ENCODE peak calls at places on chromosomes 12 and 14, in nine cellular contexts. One of them, this sample, is unnamed.

GRCh38 chr12:75457191-75457590 is 23.4 kb upstream of the GLIPR1 start:
- DNase-seq in stimulated activated CD8-positive, alpha-beta memory T cell treated with anti-CD3 and anti-CD28 coated beads, Interleukin-15, amount 100 ng/mL, for 24 hours: no peak
- DNase-seq in activated T-cell treated with anti-CD3 and anti-CD28 coated beads for 1 hour: no peak
- DNase-seq in ACHN: no peak
- DNase-seq in T-helper 17 cell: no peak
- DNase-seq in HL-60: no peak
- DNase-seq in left cardiac atrium: no peak
- DNase-seq in RWPE2: no peak
- DNase-seq in activated CD4-positive, alpha-beta T cell treated with anti-CD3 and anti-CD28 coated beads, Interleukin-2, amount 50 U/mL, for 24 hours: no peak
- DNase-seq in this sample: no peak

GRCh38 chr14:78767436-78767835 is 597.3 kb downstream of the NRXN3 start:
- DNase-seq in stimulated activated CD8-positive, alpha-beta memory T cell treated with anti-CD3 and anti-CD28 coated beads, Interleukin-15, amount 100 ng/mL, for 24 hours: no peak
- DNase-seq in left cardiac atrium: no peak
- DNase-seq in T-helper 17 cell: no peak
- DNase-seq in activated T-cell treated with anti-CD3 and anti-CD28 coated beads for 1 hour: no peak
- DNase-seq in ACHN: no peak
- DNase-seq in RWPE2: no peak
- DNase-seq in activated CD4-positive, alpha-beta T cell treated with anti-CD3 and anti-CD28 coated beads, Interleukin-2, amount 50 U/mL, for 24 hours: no peak
- DNase-seq in HL-60: no peak
- DNase-seq in this sample: no peak

GRCh38 chr12:33486058-33486457 is 46.4 kb upstream of the SYT10 start:
- DNase-seq in T-helper 17 cell: no peak
- DNase-seq in ACHN: no peak
- DNase-seq in HL-60: no peak
- DNase-seq in activated CD4-positive, alpha-beta T cell treated with anti-CD3 and anti-CD28 coated beads, Interleukin-2, amount 50 U/mL, for 24 hours: no peak
- DNase-seq in left cardiac atrium: no peak
- DNase-seq in activated T-cell treated with anti-CD3 and anti-CD28 coated beads for 1 hour: no peak
- DNase-seq in stimulated activated CD8-positive, alpha-beta memory T cell treated with anti-CD3 and anti-CD28 coated beads, Interleukin-15, amount 100 ng/mL, for 24 hours: no peak
- DNase-seq in RWPE2: no peak
- DNase-seq in this sample: no peak

GRCh38 chr14:97411938-97412612 is 614.9 kb downstream of the VRK1 start:
- DNase-seq in left cardiac atrium: no peak
- DNase-seq in activated CD4-positive, alpha-beta T cell treated with anti-CD3 and anti-CD28 coated beads, Interleukin-2, amount 50 U/mL, for 24 hours: no peak
- DNase-seq in activated T-cell treated with anti-CD3 and anti-CD28 coated beads for 1 hour: no peak
- DNase-seq in HL-60: no peak
- DNase-seq in ACHN: no peak
- DNase-seq in RWPE2: no peak
- DNase-seq in stimulated activated CD8-positive, alpha-beta memory T cell treated with anti-CD3 and anti-CD28 coated beads, Interleukin-15, amount 100 ng/mL, for 24 hours: no peak
- DNase-seq in T-helper 17 cell: no peak
- DNase-seq in this sample: no peak

GRCh38 chr14:72928872-72929271 is 2.6 kb downstream of the DCAF4 start:
- DNase-seq in T-helper 17 cell: no peak
- DNase-seq in RWPE2: no peak
- DNase-seq in activated T-cell treated with anti-CD3 and anti-CD28 coated beads for 1 hour: no peak
- DNase-seq in activated CD4-positive, alpha-beta T cell treated with anti-CD3 and anti-CD28 coated beads, Interleukin-2, amount 50 U/mL, for 24 hours: no peak
- DNase-seq in ACHN: no peak
- DNase-seq in stimulated activated CD8-positive, alpha-beta memory T cell treated with anti-CD3 and anti-CD28 coated beads, Interleukin-15, amount 100 ng/mL, for 24 hours: no peak
- DNase-seq in HL-60: no peak
- DNase-seq in left cardiac atrium: no peak
- DNase-seq in this sample: no peak

GRCh38 chr12:117874842-117875434 is 93.9 kb downstream of the KSR2 start:
- DNase-seq in T-helper 17 cell: peak
- DNase-seq in RWPE2: no peak
- DNase-seq in HL-60: peak
- DNase-seq in left cardiac atrium: peak
- DNase-seq in stimulated activated CD8-positive, alpha-beta memory T cell treated with anti-CD3 and anti-CD28 coated beads, Interleukin-15, amount 100 ng/mL, for 24 hours: peak
- DNase-seq in activated T-cell treated with anti-CD3 and anti-CD28 coated beads for 1 hour: peak
- DNase-seq in ACHN: peak
- DNase-seq in activated CD4-positive, alpha-beta T cell treated with anti-CD3 and anti-CD28 coated beads, Interleukin-2, amount 50 U/mL, for 24 hours: peak
- DNase-seq in this sample: peak

GRCh38 chr14:95980402-95980801 is 58.8 kb upstream of the C14orf132 start:
- DNase-seq in ACHN: no peak
- DNase-seq in activated T-cell treated with anti-CD3 and anti-CD28 coated beads for 1 hour: no peak
- DNase-seq in activated CD4-positive, alpha-beta T cell treated with anti-CD3 and anti-CD28 coated beads, Interleukin-2, amount 50 U/mL, for 24 hours: no peak
- DNase-seq in left cardiac atrium: no peak
- DNase-seq in HL-60: no peak
- DNase-seq in T-helper 17 cell: no peak
- DNase-seq in RWPE2: no peak
- DNase-seq in stimulated activated CD8-positive, alpha-beta memory T cell treated with anti-CD3 and anti-CD28 coated beads, Interleukin-15, amount 100 ng/mL, for 24 hours: no peak
- DNase-seq in this sample: no peak

GRCh38 chr12:130945793-130946492 is 7.8 kb upstream of the ADGRD1 start:
- DNase-seq in stimulated activated CD8-positive, alpha-beta memory T cell treated with anti-CD3 and anti-CD28 coated beads, Interleukin-15, amount 100 ng/mL, for 24 hours: no peak
- DNase-seq in activated CD4-positive, alpha-beta T cell treated with anti-CD3 and anti-CD28 coated beads, Interleukin-2, amount 50 U/mL, for 24 hours: no peak
- DNase-seq in activated T-cell treated with anti-CD3 and anti-CD28 coated beads for 1 hour: no peak
- DNase-seq in ACHN: no peak
- DNase-seq in T-helper 17 cell: no peak
- DNase-seq in left cardiac atrium: no peak
- DNase-seq in HL-60: no peak
- DNase-seq in RWPE2: no peak
- DNase-seq in this sample: no peak

GRCh38 chr14:21070083-21070609 is at the start of gene ARHGEF40:
- DNase-seq in HL-60: no peak
- DNase-seq in left cardiac atrium: peak
- DNase-seq in ACHN: peak
- DNase-seq in stimulated activated CD8-positive, alpha-beta memory T cell treated with anti-CD3 and anti-CD28 coated beads, Interleukin-15, amount 100 ng/mL, for 24 hours: no peak
- DNase-seq in RWPE2: no peak
- DNase-seq in T-helper 17 cell: no peak
- DNase-seq in activated CD4-positive, alpha-beta T cell treated with anti-CD3 and anti-CD28 coated beads, Interleukin-2, amount 50 U/mL, for 24 hours: no peak
- DNase-seq in activated T-cell treated with anti-CD3 and anti-CD28 coated beads for 1 hour: no peak
- DNase-seq in this sample: no peak

GRCh38 chr14:37088356-37088755 is 84.0 kb downstream of the SLC25A21 start:
- DNase-seq in RWPE2: no peak
- DNase-seq in left cardiac atrium: no peak
- DNase-seq in activated CD4-positive, alpha-beta T cell treated with anti-CD3 and anti-CD28 coated beads, Interleukin-2, amount 50 U/mL, for 24 hours: no peak
- DNase-seq in ACHN: no peak
- DNase-seq in activated T-cell treated with anti-CD3 and anti-CD28 coated beads for 1 hour: no peak
- DNase-seq in stimulated activated CD8-positive, alpha-beta memory T cell treated with anti-CD3 and anti-CD28 coated beads, Interleukin-15, amount 100 ng/mL, for 24 hours: no peak
- DNase-seq in T-helper 17 cell: no peak
- DNase-seq in HL-60: no peak
- DNase-seq in this sample: no peak

GRCh38 chr14:21104448-21105060 is 3.7 kb downstream of the TMEM253 start:
- DNase-seq in left cardiac atrium: peak
- DNase-seq in activated T-cell treated with anti-CD3 and anti-CD28 coated beads for 1 hour: peak
- DNase-seq in stimulated activated CD8-positive, alpha-beta memory T cell treated with anti-CD3 and anti-CD28 coated beads, Interleukin-15, amount 100 ng/mL, for 24 hours: no peak
- DNase-seq in HL-60: no peak
- DNase-seq in RWPE2: peak
- DNase-seq in T-helper 17 cell: peak
- DNase-seq in activated CD4-positive, alpha-beta T cell treated with anti-CD3 and anti-CD28 coated beads, Interleukin-2, amount 50 U/mL, for 24 hours: peak
- DNase-seq in ACHN: peak
- DNase-seq in this sample: no peak

GRCh38 chr14:54487771-54488170 is 1.0 kb downstream of the GMFB start:
- DNase-seq in T-helper 17 cell: no peak
- DNase-seq in stimulated activated CD8-positive, alpha-beta memory T cell treated with anti-CD3 and anti-CD28 coated beads, Interleukin-15, amount 100 ng/mL, for 24 hours: no peak
- DNase-seq in ACHN: peak
- DNase-seq in left cardiac atrium: no peak
- DNase-seq in activated CD4-positive, alpha-beta T cell treated with anti-CD3 and anti-CD28 coated beads, Interleukin-2, amount 50 U/mL, for 24 hours: no peak
- DNase-seq in HL-60: no peak
- DNase-seq in RWPE2: no peak
- DNase-seq in activated T-cell treated with anti-CD3 and anti-CD28 coated beads for 1 hour: no peak
- DNase-seq in this sample: no peak

GRCh38 chr12:106865685-106866084 is 90.0 kb upstream of the TMEM263 start:
- DNase-seq in activated CD4-positive, alpha-beta T cell treated with anti-CD3 and anti-CD28 coated beads, Interleukin-2, amount 50 U/mL, for 24 hours: no peak
- DNase-seq in RWPE2: no peak
- DNase-seq in HL-60: no peak
- DNase-seq in ACHN: no peak
- DNase-seq in T-helper 17 cell: no peak
- DNase-seq in left cardiac atrium: no peak
- DNase-seq in stimulated activated CD8-positive, alpha-beta memory T cell treated with anti-CD3 and anti-CD28 coated beads, Interleukin-15, amount 100 ng/mL, for 24 hours: no peak
- DNase-seq in activated T-cell treated with anti-CD3 and anti-CD28 coated beads for 1 hour: no peak
- DNase-seq in this sample: no peak

GRCh38 chr12:26701604-26702215 is 131.3 kb downstream of the ITPR2 start:
- DNase-seq in activated T-cell treated with anti-CD3 and anti-CD28 coated beads for 1 hour: no peak
- DNase-seq in stimulated activated CD8-positive, alpha-beta memory T cell treated with anti-CD3 and anti-CD28 coated beads, Interleukin-15, amount 100 ng/mL, for 24 hours: no peak
- DNase-seq in T-helper 17 cell: no peak
- DNase-seq in activated CD4-positive, alpha-beta T cell treated with anti-CD3 and anti-CD28 coated beads, Interleukin-2, amount 50 U/mL, for 24 hours: no peak
- DNase-seq in left cardiac atrium: no peak
- DNase-seq in RWPE2: no peak
- DNase-seq in ACHN: peak
- DNase-seq in HL-60: no peak
- DNase-seq in this sample: no peak

GRCh38 chr12:80200414-80200813 is 101.1 kb downstream of the OTOGL start:
- DNase-seq in stimulated activated CD8-positive, alpha-beta memory T cell treated with anti-CD3 and anti-CD28 coated beads, Interleukin-15, amount 100 ng/mL, for 24 hours: no peak
- DNase-seq in HL-60: no peak
- DNase-seq in T-helper 17 cell: no peak
- DNase-seq in left cardiac atrium: no peak
- DNase-seq in ACHN: no peak
- DNase-seq in activated T-cell treated with anti-CD3 and anti-CD28 coated beads for 1 hour: no peak
- DNase-seq in activated CD4-positive, alpha-beta T cell treated with anti-CD3 and anti-CD28 coated beads, Interleukin-2, amount 50 U/mL, for 24 hours: no peak
- DNase-seq in RWPE2: no peak
- DNase-seq in this sample: no peak

GRCh38 chr14:104107611-104108569 is 22.4 kb downstream of the ASPG start:
- DNase-seq in ACHN: no peak
- DNase-seq in activated T-cell treated with anti-CD3 and anti-CD28 coated beads for 1 hour: no peak
- DNase-seq in RWPE2: peak
- DNase-seq in HL-60: no peak
- DNase-seq in stimulated activated CD8-positive, alpha-beta memory T cell treated with anti-CD3 and anti-CD28 coated beads, Interleukin-15, amount 100 ng/mL, for 24 hours: no peak
- DNase-seq in left cardiac atrium: peak
- DNase-seq in activated CD4-positive, alpha-beta T cell treated with anti-CD3 and anti-CD28 coated beads, Interleukin-2, amount 50 U/mL, for 24 hours: no peak
- DNase-seq in T-helper 17 cell: no peak
- DNase-seq in this sample: no peak